ENCODE peak calls at places on chromosomes 3 and 15, in seven cellular contexts. L is activated T-helper 1 cell treated with anti-CD3 and anti-CD28 coated beads, Interleukin-12 subunit alpha, Interleukin-12 subunit beta, Interleukin-2, Interleukin-4 antibody, amounts not matched to agents 30 ng/mL and 10 ng/mL and 1 ng/mL, durations not matched to agents 14 hours and 24 hours and 36 hours; U is NCI-H524; B is HFFc6; Z is hippocampal formation; I is coronary artery; F is SK-N-MC. S is an unnamed sample.

GRCh38 chr15:24962880-24963279 is 8.1 kb downstream of the SNRPN start:
- DNase-seq in Z (no peak), L (no peak), B (no peak), U (no peak), F (no peak), I (no peak), S (no peak)

GRCh38 chr3:46939578-46940405 is 36.8 kb downstream of the CCDC12 start:
- DNase-seq in B (no peak), L (no peak), I (no peak), Z (no peak), U (no peak), F (no peak), S (no peak)

GRCh38 chr3:172707967-172708366 is 2.9 kb downstream of the NCEH1 start:
- DNase-seq in U (no peak), I (no peak), L (no peak), Z (no peak), F (no peak), B (peak; percentile 70), S (no peak)

GRCh38 chr3:10495614-10496013 is 9.8 kb downstream of the ATP2B2 start:
- DNase-seq in L (no peak), I (no peak), F (no peak), B (no peak), Z (no peak), U (no peak), S (no peak)

GRCh38 chr3:156518726-156519125 is 36.2 kb downstream of the SSR3 start:
- DNase-seq in B (no peak), I (no peak), U (peak; percentile 61), Z (no peak), L (no peak), F (no peak), S (no peak)

GRCh38 chr15:70354260-70354894 is 256.7 kb upstream of the TLE3 start:
- DNase-seq in U (no peak), B (no peak), I (peak; percentile 58), F (no peak), L (no peak), Z (no peak), S (no peak)

GRCh38 chr3:94069242-94069813 is 6.5 kb downstream of the NSUN3 start:
- DNase-seq in L (no peak), Z (no peak), I (no peak), B (peak; percentile 23), U (peak; percentile 23), F (no peak), S (peak; percentile 6)

GRCh38 chr15:82778755-82779154 is 27.1 kb downstream of the FSD2 start:
- DNase-seq in Z (no peak), B (no peak), I (no peak), F (no peak), U (no peak), L (no peak), S (no peak)

GRCh38 chr3:157606392-157607197 is 103.4 kb upstream of the VEPH1 start:
- DNase-seq in B (peak; percentile 66), I (no peak), F (no peak), L (peak; percentile 30), Z (peak; percentile 51), U (peak; percentile 75), S (no peak)